ENCODE peak calls at places on chromosomes 1 and 21, in four cellular contexts. K is GM23338, V is GM12878, S is WTC11. Q is an unnamed sample.

GRCh38 chr1:54384471-54384870 is 21.7 kb downstream of the SSBP3 start:
- DNase-seq in K (no peak), V (no peak), S (no peak), Q (no peak)

GRCh38 chr1:85202092-85202863 is 1.5 kb upstream of the SYDE2 start:
- DNase-seq in K (peak; percentile 20), V (no peak), S (no peak), Q (no peak)

GRCh38 chr1:24121406-24121805 is 9.5 kb upstream of the MYOM3 start:
- DNase-seq in K (no peak), V (no peak), S (no peak), Q (no peak)

GRCh38 chr1:28981170-28981569 is 66.8 kb downstream of the EPB41 start:
- DNase-seq in K (no peak), V (no peak), S (no peak), Q (no peak)

GRCh38 chr1:206905295-206906164 is 8.3 kb downstream of the IL24 start:
- DNase-seq in K (no peak), V (no peak), S (no peak), Q (no peak)

GRCh38 chr1:7845761-7846160 is 7.1 kb downstream of the UTS2 start:
- DNase-seq in K (no peak), V (no peak), S (no peak), Q (no peak)

GRCh38 chr1:110171134-110171733 is 20.9 kb downstream of the SLC6A17 start:
- DNase-seq in K (no peak), V (no peak), S (no peak), Q (no peak)

GRCh38 chr1:33957854-33958253 is 94.0 kb downstream of the HMGB4 start:
- DNase-seq in K (no peak), V (no peak), S (no peak), Q (no peak)

GRCh38 chr1:84701366-84701765 is 11.1 kb upstream of the SSX2IP start:
- DNase-seq in K (no peak), V (no peak), S (no peak), Q (no peak)

GRCh38 chr1:8464377-8464776 is 146.5 kb downstream of the SLC45A1 start:
- DNase-seq in K (peak; percentile 47), V (no peak), S (peak; percentile 24), Q (no peak)

GRCh38 chr1:6130596-6130995 is 49.5 kb downstream of the CHD5 start:
- DNase-seq in K (no peak), V (no peak), S (no peak), Q (no peak)
- TF ChIP-seq CREB1 in K (no peak), V (no peak), S (no peak), Q (no peak)

DNA sequence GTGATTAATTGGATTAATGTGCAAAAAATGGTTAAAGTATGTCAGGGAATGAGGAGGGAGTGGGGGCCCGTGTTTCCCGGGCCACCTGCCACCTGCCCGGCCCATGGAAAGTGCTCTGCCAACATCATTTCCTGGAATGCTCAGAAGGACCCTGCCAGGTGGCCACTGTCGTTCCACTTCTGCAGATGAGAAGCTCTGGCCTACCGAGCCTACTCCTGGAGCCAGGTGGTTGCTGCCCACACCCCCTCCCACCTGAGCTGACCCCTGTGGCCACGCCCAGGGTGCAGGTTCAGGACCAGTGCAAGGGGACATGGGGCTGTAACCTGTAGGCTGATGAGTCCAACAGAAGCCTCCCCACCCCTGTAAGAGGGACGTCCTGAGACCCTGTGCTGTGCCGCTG is 99.7 kb downstream of the PRDM16 start:
- DNase-seq in K (no peak), V (no peak), S (no peak), Q (no peak)
- TF ChIP-seq CREB1 in K (no peak), V (no peak), S (no peak), Q (no peak)

DNA sequence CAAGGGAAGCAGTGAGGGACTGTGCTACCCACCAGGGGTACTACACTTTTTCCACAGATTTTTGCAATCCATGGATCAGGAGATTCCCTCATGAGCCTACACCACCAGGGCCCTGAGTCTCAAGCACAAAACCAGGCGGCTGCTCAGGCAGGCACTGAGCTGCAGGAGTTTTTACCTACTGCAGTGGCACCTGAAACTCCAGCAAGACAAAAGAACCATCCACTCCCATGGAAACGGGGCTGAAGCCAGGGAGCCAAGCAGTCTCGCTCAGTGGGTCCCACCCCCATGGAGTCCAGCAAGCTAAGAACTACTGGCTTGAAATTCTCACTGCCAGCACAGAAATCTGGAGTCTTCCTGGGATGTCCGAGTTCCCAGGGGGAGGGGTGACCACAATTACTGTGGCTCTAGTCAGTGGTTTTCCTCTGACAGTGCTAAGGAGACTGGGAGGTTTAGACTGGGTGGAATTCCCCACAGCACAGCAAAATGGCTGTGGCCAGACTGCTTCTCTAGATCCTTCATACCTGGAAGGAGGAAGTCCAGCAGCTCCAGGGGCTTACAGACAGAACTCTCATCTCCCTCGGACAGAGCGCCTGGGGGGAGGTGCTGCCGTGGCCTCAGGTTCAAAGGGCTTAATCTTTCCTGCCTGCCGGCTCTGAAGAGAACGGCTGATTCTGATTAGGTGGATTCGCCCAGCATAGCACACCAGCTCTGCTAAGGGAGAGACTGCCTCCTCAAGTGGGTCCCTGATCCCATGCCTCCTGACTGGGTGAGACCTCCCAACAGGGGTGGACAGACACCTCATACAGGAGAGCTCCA is 437.8 kb downstream of the LTN1 start:
- DNase-seq in K (peak; percentile 18), V (no peak), S (peak; percentile 26), Q (no peak)
- TF ChIP-seq CREB1 in K (no peak), V (no peak), S (no peak), Q (no peak)

GRCh38 chr1:109011335-109011734 is 30.6 kb downstream of the WDR47 start:
- DNase-seq in K (no peak), V (no peak), S (no peak), Q (peak; percentile 56)
- TF ChIP-seq CREB1 in K (no peak), V (no peak), S (no peak), Q (no peak)

DNA sequence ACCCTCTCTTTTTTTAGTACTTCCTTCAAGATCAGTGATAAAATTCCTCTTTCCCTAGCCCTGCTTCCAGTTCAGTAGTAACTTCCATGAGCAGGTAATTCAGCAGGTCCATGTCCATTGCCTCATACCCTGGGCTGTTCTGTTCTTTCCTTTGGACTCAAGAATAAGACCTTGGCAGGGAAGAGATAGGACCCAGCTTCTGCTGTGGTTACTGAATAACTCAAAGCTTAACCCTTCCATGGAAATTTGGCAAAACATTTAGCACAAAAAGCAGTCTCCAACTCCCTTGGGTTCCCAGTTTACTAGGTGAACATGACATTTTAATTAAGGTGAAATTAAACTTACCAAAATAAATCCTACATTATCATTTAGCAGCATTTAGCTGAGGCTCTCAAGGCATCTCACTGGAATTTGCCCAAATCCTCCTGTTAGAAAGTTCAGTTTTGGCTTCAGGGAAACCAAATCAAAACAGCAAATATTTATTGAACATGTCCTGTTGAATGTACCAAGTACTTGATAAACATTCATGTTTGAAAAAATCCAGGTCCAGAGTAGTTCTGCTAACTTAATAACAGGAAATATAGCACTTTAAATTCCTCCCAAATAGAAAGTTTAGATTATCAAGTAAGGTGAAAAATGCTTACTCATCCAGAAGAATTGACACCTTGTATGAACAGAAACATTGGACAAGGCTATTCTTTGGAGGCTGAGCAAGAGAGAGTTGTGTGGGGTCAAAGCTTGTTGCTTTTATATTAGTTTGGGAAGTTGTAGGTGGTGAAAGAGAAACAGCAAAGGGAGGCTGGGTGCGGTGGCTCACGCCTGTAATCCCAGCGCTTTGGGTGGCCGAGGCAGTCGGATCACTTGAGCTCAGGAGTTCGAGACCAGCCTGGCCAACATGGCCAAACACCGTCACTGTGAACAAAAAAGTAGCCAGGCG is 8.4 kb upstream of the SERPINC1 start:
- DNase-seq in K (no peak), V (no peak), S (no peak), Q (peak; percentile 77)
- TF ChIP-seq CREB1 in K (no peak), V (no peak), S (no peak), Q (no peak)

DNA sequence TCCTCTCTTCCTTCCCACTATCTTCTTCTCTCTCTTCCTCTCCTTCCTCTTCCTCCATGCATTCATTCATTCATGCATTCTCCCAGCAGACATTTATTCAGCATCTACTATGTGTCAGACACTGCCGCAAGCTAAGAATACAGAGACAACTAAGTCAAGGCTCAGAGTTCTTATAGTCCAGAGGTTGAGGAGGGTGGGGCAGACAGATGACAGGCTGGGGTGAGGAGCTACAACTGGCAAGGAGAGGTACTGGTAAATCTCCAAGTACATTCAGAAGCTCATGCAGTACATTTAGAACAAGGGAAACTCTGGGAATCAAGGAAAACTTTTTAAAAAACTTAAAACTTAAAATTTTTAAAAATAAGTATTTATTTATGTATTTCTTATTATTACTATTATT is 56.4 kb upstream of the FMOD start:
- DNase-seq in K (no peak), V (no peak), S (no peak), Q (no peak)
- TF ChIP-seq CREB1 in K (no peak), V (no peak), S (no peak), Q (no peak)

GRCh38 chr1:111535256-111536191 is 32.1 kb upstream of the ADORA3 start:
- DNase-seq in K (no peak), V (no peak), S (no peak), Q (peak; percentile 97)
- TF ChIP-seq CREB1 in K (no peak), V (no peak), S (no peak), Q (no peak)

GRCh38 chr1:147647796-147648633 is 22.3 kb downstream of the ACP6 start:
- DNase-seq in K (no peak), V (no peak), S (no peak), Q (no peak)
- TF ChIP-seq CREB1 in K (no peak), V (no peak), S (no peak), Q (no peak)